ENCODE peak calls at places on chromosomes 3 and 15, in four cellular contexts. W is HepG2, Q is A549, F is H1. I is an unnamed sample.

GRCh38 chr3:29893024-29893554 is 612.2 kb downstream of the RBMS3 start:
- DNase-seq in W (no peak), Q (no peak), F (no peak), I (no peak)

GRCh38 chr3:133268772-133269171 is 131.1 kb upstream of the BFSP2 start:
- DNase-seq in W (no peak), Q (no peak), F (no peak), I (no peak)

GRCh38 chr3:144358191-144358590 is 386.6 kb downstream of the DIPK2A start:
- DNase-seq in W (no peak), Q (no peak), F (no peak), I (no peak)

GRCh38 chr15:41651373-41651772 is 8.8 kb upstream of the MGA start:
- DNase-seq in W (no peak), Q (no peak), F (no peak), I (no peak)

GRCh38 chr15:74957301-74958035 is 896 bp upstream of the RPP25 start:
- DNase-seq in W (no peak), Q (peak), F (peak), I (no peak)

GRCh38 chr3:62870321-62870720 is 4.9 kb downstream of the CADPS start:
- DNase-seq in W (no peak), Q (no peak), F (no peak), I (no peak)

GRCh38 chr15:65286704-65287514 is at the start of gene PARP16:
- DNase-seq in W (peak), Q (peak), F (peak), I (peak)

GRCh38 chr3:62368705-62369475 is 4.5 kb downstream of the FEZF2 start:
- DNase-seq in W (no peak), Q (no peak), F (peak), I (no peak)

GRCh38 chr3:141998674-141999290 is 122.3 kb downstream of the ATP1B3 start:
- DNase-seq in W (peak), Q (peak), F (no peak), I (no peak)

GRCh38 chr3:159947220-159947619 is 41.4 kb upstream of the IL12A start:
- DNase-seq in W (no peak), Q (no peak), F (no peak), I (no peak)

GRCh38 chr15:70362911-70363310 is 265.2 kb upstream of the TLE3 start:
- DNase-seq in W (peak), Q (no peak), F (no peak), I (peak)

GRCh38 chr3:38479431-38480092 is 16.6 kb upstream of the EXOG start:
- DNase-seq in W (peak), Q (peak), F (no peak), I (peak)

GRCh38 chr3:98565237-98565643 is 28.2 kb downstream of the CPOX start:
- DNase-seq in W (no peak), Q (no peak), F (no peak), I (no peak)

GRCh38 chr3:125214738-125215137 is 2.2 kb upstream of the SLC12A8 start:
- DNase-seq in W (no peak), Q (no peak), F (no peak), I (no peak)

GRCh38 chr3:171980578-171981270 is 58.7 kb upstream of the FNDC3B start:
- DNase-seq in W (no peak), Q (no peak), F (no peak), I (peak)

GRCh38 chr3:22159004-22159695 is 408.1 kb upstream of the ZNF385D start:
- DNase-seq in W (peak), Q (no peak), F (no peak), I (no peak)

GRCh38 chr15:88472225-88472624 is 4.7 kb downstream of the MRPS11 start:
- DNase-seq in W (no peak), Q (no peak), F (no peak), I (no peak)

GRCh38 chr3:193933451-193933850 is 202.5 kb upstream of the HES1 start:
- DNase-seq in W (no peak), Q (no peak), F (no peak), I (no peak)

GRCh38 chr3:55828712-55829111 is 341.6 kb upstream of the WNT5A start:
- DNase-seq in W (no peak), Q (no peak), F (no peak), I (no peak)

GRCh38 chr3:117165611-117166051 is 456.1 kb downstream of the TUSC7 start:
- DNase-seq in W (no peak), Q (no peak), F (no peak), I (no peak)

GRCh38 chr15:68550498-68551295 is 28.1 kb upstream of the CORO2B start:
- DNase-seq in W (peak), Q (peak), F (peak), I (peak)

GRCh38 chr3:4670352-4670751 is 177.2 kb downstream of the ITPR1 start:
- DNase-seq in W (peak), Q (peak), F (no peak), I (peak)

GRCh38 chr3:190491533-190492054 is 22.3 kb upstream of the IL1RAP start:
- DNase-seq in W (no peak), Q (no peak), F (no peak), I (no peak)

GRCh38 chr3:48997102-48997637 is 7.1 kb downstream of the P4HTM start:
- DNase-seq in W (no peak), Q (no peak), F (no peak), I (peak)
- TF ChIP-seq RNF2 in W (no peak), Q (no peak), F (no peak), I (no peak)

GRCh38 chr3:53261712-53262111 is 5.9 kb upstream of the TKT start:
- DNase-seq in W (no peak), Q (no peak), F (no peak), I (no peak)
- TF ChIP-seq RNF2 in W (no peak), Q (no peak), F (no peak), I (no peak)

GRCh38 chr3:111723293-111723963 is 128.3 kb upstream of the ZBED2 start:
- DNase-seq in W (no peak), Q (no peak), F (no peak), I (no peak)
- TF ChIP-seq RNF2 in W (no peak), Q (no peak), F (no peak), I (no peak)

GRCh38 chr15:51842852-51843737 is 13.6 kb downstream of the TMOD3 start:
- DNase-seq in W (peak), Q (no peak), F (no peak), I (no peak)
- TF ChIP-seq RNF2 in W (no peak), Q (no peak), F (no peak), I (no peak)

DNA sequence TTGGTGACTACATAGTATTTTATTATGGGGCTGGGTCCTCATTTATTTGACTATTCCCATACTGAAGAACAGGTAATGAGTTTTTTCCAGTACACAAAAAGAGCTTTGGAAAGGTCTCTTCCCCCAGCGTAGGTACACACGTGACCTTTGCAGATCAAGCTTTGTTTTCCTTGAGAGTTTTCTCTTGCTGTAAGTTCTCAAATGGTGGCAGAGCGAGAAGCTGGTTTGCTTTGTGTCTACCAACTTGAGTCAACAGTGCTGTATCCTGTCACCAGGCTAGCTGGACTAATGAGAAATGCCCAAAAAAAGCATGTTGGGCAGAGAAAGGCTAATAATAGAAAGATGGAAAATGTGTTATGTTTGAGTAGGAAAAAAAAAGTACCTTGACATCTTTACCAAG is 21.7 kb downstream of the GXYLT2 start:
- DNase-seq in W (no peak), Q (no peak), F (no peak), I (no peak)
- TF ChIP-seq RNF2 in W (no peak), Q (no peak), F (no peak), I (no peak)

DNA sequence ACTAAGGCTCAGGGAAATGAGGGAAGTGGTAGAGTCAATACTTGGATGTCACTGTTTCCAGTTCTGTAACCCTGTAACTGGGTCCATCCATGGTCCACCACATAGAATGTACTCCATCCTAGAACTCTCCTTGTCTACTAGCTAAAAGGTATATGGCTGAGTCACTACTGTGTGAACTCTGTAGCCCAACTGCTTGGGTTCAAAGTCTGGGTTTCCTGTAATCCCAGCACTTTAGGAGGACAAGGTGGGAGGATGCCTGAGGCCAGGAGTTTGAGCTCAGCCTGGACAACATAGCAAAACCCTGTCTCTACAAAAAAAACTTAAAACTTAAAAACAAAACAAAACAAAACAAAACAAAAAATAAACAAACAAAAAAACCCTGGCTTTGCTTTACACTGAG is 5.3 kb upstream of the DIS3L start:
- DNase-seq in W (peak), Q (no peak), F (no peak), I (no peak)
- TF ChIP-seq RNF2 in W (no peak), Q (no peak), F (no peak), I (no peak)